ENCODE peak calls at places on chromosomes 12 and 14, in ten cellular contexts. One of them, this sample, is unnamed.

GRCh38 chr12:71730936-71731335 is 23.7 kb upstream of the RAB21 start:
- DNase-seq in body of pancreas: no peak
- DNase-seq in GM10248: no peak
- DNase-seq in natural killer cell treated with Interleukin-12 subunit alpha and Interleukin-12 subunit beta and Interleukin-15 and Interleukin-18, amount 100 ng/mL, for 72 hours: no peak
- DNase-seq in stimulated activated CD4-positive, alpha-beta T cell treated with anti-CD3 and anti-CD28 coated beads, TNF-alpha, amount 100 ng/mL, for 24 hours: no peak
- DNase-seq in T-helper 2 cell: no peak
- DNase-seq in dorsolateral prefrontal cortex: no peak
- DNase-seq in ureter: no peak
- DNase-seq in C1 segment of cervical spinal cord: no peak
- DNase-seq in stimulated activated CD8-positive, alpha-beta memory T cell treated with anti-CD3 and anti-CD28 coated beads, Interleukin-4, amount 100 ng/mL, for 24 hours: no peak
- DNase-seq in this sample: no peak

GRCh38 chr14:37709419-37710195 is 114.2 kb downstream of the TTC6 start:
- DNase-seq in C1 segment of cervical spinal cord: no peak
- DNase-seq in body of pancreas: no peak
- DNase-seq in dorsolateral prefrontal cortex: no peak
- DNase-seq in T-helper 2 cell: no peak
- DNase-seq in ureter: no peak
- DNase-seq in stimulated activated CD4-positive, alpha-beta T cell treated with anti-CD3 and anti-CD28 coated beads, TNF-alpha, amount 100 ng/mL, for 24 hours: no peak
- DNase-seq in stimulated activated CD8-positive, alpha-beta memory T cell treated with anti-CD3 and anti-CD28 coated beads, Interleukin-4, amount 100 ng/mL, for 24 hours: no peak
- DNase-seq in natural killer cell treated with Interleukin-12 subunit alpha and Interleukin-12 subunit beta and Interleukin-15 and Interleukin-18, amount 100 ng/mL, for 72 hours: no peak
- DNase-seq in GM10248: no peak
- DNase-seq in this sample: no peak

GRCh38 chr12:63206908-63207307 is 55.9 kb upstream of the AVPR1A start:
- DNase-seq in C1 segment of cervical spinal cord: no peak
- DNase-seq in stimulated activated CD8-positive, alpha-beta memory T cell treated with anti-CD3 and anti-CD28 coated beads, Interleukin-4, amount 100 ng/mL, for 24 hours: no peak
- DNase-seq in body of pancreas: peak
- DNase-seq in GM10248: no peak
- DNase-seq in stimulated activated CD4-positive, alpha-beta T cell treated with anti-CD3 and anti-CD28 coated beads, TNF-alpha, amount 100 ng/mL, for 24 hours: no peak
- DNase-seq in T-helper 2 cell: no peak
- DNase-seq in natural killer cell treated with Interleukin-12 subunit alpha and Interleukin-12 subunit beta and Interleukin-15 and Interleukin-18, amount 100 ng/mL, for 72 hours: no peak
- DNase-seq in ureter: peak
- DNase-seq in dorsolateral prefrontal cortex: no peak
- DNase-seq in this sample: no peak

GRCh38 chr12:54369597-54370217 is 5.4 kb upstream of the GPR84 start:
- DNase-seq in dorsolateral prefrontal cortex: no peak
- DNase-seq in ureter: no peak
- DNase-seq in body of pancreas: no peak
- DNase-seq in stimulated activated CD4-positive, alpha-beta T cell treated with anti-CD3 and anti-CD28 coated beads, TNF-alpha, amount 100 ng/mL, for 24 hours: no peak
- DNase-seq in T-helper 2 cell: no peak
- DNase-seq in natural killer cell treated with Interleukin-12 subunit alpha and Interleukin-12 subunit beta and Interleukin-15 and Interleukin-18, amount 100 ng/mL, for 72 hours: peak
- DNase-seq in GM10248: no peak
- DNase-seq in stimulated activated CD8-positive, alpha-beta memory T cell treated with anti-CD3 and anti-CD28 coated beads, Interleukin-4, amount 100 ng/mL, for 24 hours: no peak
- DNase-seq in C1 segment of cervical spinal cord: no peak
- DNase-seq in this sample: no peak

GRCh38 chr12:110532644-110533043 is 30.5 kb downstream of the RAD9B start:
- DNase-seq in stimulated activated CD4-positive, alpha-beta T cell treated with anti-CD3 and anti-CD28 coated beads, TNF-alpha, amount 100 ng/mL, for 24 hours: no peak
- DNase-seq in dorsolateral prefrontal cortex: no peak
- DNase-seq in T-helper 2 cell: no peak
- DNase-seq in body of pancreas: no peak
- DNase-seq in GM10248: no peak
- DNase-seq in C1 segment of cervical spinal cord: no peak
- DNase-seq in ureter: no peak
- DNase-seq in stimulated activated CD8-positive, alpha-beta memory T cell treated with anti-CD3 and anti-CD28 coated beads, Interleukin-4, amount 100 ng/mL, for 24 hours: no peak
- DNase-seq in natural killer cell treated with Interleukin-12 subunit alpha and Interleukin-12 subunit beta and Interleukin-15 and Interleukin-18, amount 100 ng/mL, for 72 hours: no peak
- DNase-seq in this sample: no peak

GRCh38 chr12:128910629-128911028 is 57.4 kb downstream of the GLT1D1 start:
- DNase-seq in stimulated activated CD4-positive, alpha-beta T cell treated with anti-CD3 and anti-CD28 coated beads, TNF-alpha, amount 100 ng/mL, for 24 hours: no peak
- DNase-seq in C1 segment of cervical spinal cord: no peak
- DNase-seq in ureter: no peak
- DNase-seq in stimulated activated CD8-positive, alpha-beta memory T cell treated with anti-CD3 and anti-CD28 coated beads, Interleukin-4, amount 100 ng/mL, for 24 hours: no peak
- DNase-seq in GM10248: no peak
- DNase-seq in body of pancreas: no peak
- DNase-seq in natural killer cell treated with Interleukin-12 subunit alpha and Interleukin-12 subunit beta and Interleukin-15 and Interleukin-18, amount 100 ng/mL, for 72 hours: no peak
- DNase-seq in dorsolateral prefrontal cortex: no peak
- DNase-seq in T-helper 2 cell: no peak
- DNase-seq in this sample: no peak

GRCh38 chr14:70972107-70972976 is 65.1 kb downstream of the PCNX1 start:
- DNase-seq in body of pancreas: peak
- DNase-seq in T-helper 2 cell: peak
- DNase-seq in dorsolateral prefrontal cortex: peak
- DNase-seq in GM10248: peak
- DNase-seq in natural killer cell treated with Interleukin-12 subunit alpha and Interleukin-12 subunit beta and Interleukin-15 and Interleukin-18, amount 100 ng/mL, for 72 hours: peak
- DNase-seq in stimulated activated CD4-positive, alpha-beta T cell treated with anti-CD3 and anti-CD28 coated beads, TNF-alpha, amount 100 ng/mL, for 24 hours: peak
- DNase-seq in stimulated activated CD8-positive, alpha-beta memory T cell treated with anti-CD3 and anti-CD28 coated beads, Interleukin-4, amount 100 ng/mL, for 24 hours: peak
- DNase-seq in C1 segment of cervical spinal cord: peak
- DNase-seq in ureter: peak
- DNase-seq in this sample: peak

GRCh38 chr12:104578453-104578852 is 121.7 kb downstream of the CHST11 start:
- DNase-seq in ureter: no peak
- DNase-seq in stimulated activated CD8-positive, alpha-beta memory T cell treated with anti-CD3 and anti-CD28 coated beads, Interleukin-4, amount 100 ng/mL, for 24 hours: no peak
- DNase-seq in C1 segment of cervical spinal cord: no peak
- DNase-seq in T-helper 2 cell: no peak
- DNase-seq in GM10248: no peak
- DNase-seq in stimulated activated CD4-positive, alpha-beta T cell treated with anti-CD3 and anti-CD28 coated beads, TNF-alpha, amount 100 ng/mL, for 24 hours: no peak
- DNase-seq in body of pancreas: no peak
- DNase-seq in natural killer cell treated with Interleukin-12 subunit alpha and Interleukin-12 subunit beta and Interleukin-15 and Interleukin-18, amount 100 ng/mL, for 72 hours: no peak
- DNase-seq in dorsolateral prefrontal cortex: no peak
- DNase-seq in this sample: no peak

GRCh38 chr14:100898935-100899840 is 4.3 kb downstream of the RTL1 start:
- DNase-seq in C1 segment of cervical spinal cord: no peak
- DNase-seq in stimulated activated CD8-positive, alpha-beta memory T cell treated with anti-CD3 and anti-CD28 coated beads, Interleukin-4, amount 100 ng/mL, for 24 hours: no peak
- DNase-seq in GM10248: no peak
- DNase-seq in dorsolateral prefrontal cortex: peak
- DNase-seq in stimulated activated CD4-positive, alpha-beta T cell treated with anti-CD3 and anti-CD28 coated beads, TNF-alpha, amount 100 ng/mL, for 24 hours: no peak
- DNase-seq in body of pancreas: peak
- DNase-seq in natural killer cell treated with Interleukin-12 subunit alpha and Interleukin-12 subunit beta and Interleukin-15 and Interleukin-18, amount 100 ng/mL, for 72 hours: no peak
- DNase-seq in T-helper 2 cell: no peak
- DNase-seq in ureter: no peak
- DNase-seq in this sample: no peak

GRCh38 chr12:14955876-14956811 is 5.3 kb downstream of the ARHGDIB start:
- DNase-seq in ureter: no peak
- DNase-seq in body of pancreas: no peak
- DNase-seq in dorsolateral prefrontal cortex: no peak
- DNase-seq in stimulated activated CD4-positive, alpha-beta T cell treated with anti-CD3 and anti-CD28 coated beads, TNF-alpha, amount 100 ng/mL, for 24 hours: no peak
- DNase-seq in GM10248: peak
- DNase-seq in T-helper 2 cell: no peak
- DNase-seq in natural killer cell treated with Interleukin-12 subunit alpha and Interleukin-12 subunit beta and Interleukin-15 and Interleukin-18, amount 100 ng/mL, for 72 hours: peak
- DNase-seq in stimulated activated CD8-positive, alpha-beta memory T cell treated with anti-CD3 and anti-CD28 coated beads, Interleukin-4, amount 100 ng/mL, for 24 hours: peak
- DNase-seq in C1 segment of cervical spinal cord: no peak
- DNase-seq in this sample: no peak

GRCh38 chr14:80872645-80873044 is 68.9 kb downstream of the CEP128 start:
- DNase-seq in body of pancreas: no peak
- DNase-seq in dorsolateral prefrontal cortex: no peak
- DNase-seq in T-helper 2 cell: no peak
- DNase-seq in stimulated activated CD4-positive, alpha-beta T cell treated with anti-CD3 and anti-CD28 coated beads, TNF-alpha, amount 100 ng/mL, for 24 hours: no peak
- DNase-seq in stimulated activated CD8-positive, alpha-beta memory T cell treated with anti-CD3 and anti-CD28 coated beads, Interleukin-4, amount 100 ng/mL, for 24 hours: no peak
- DNase-seq in ureter: no peak
- DNase-seq in natural killer cell treated with Interleukin-12 subunit alpha and Interleukin-12 subunit beta and Interleukin-15 and Interleukin-18, amount 100 ng/mL, for 72 hours: no peak
- DNase-seq in C1 segment of cervical spinal cord: no peak
- DNase-seq in GM10248: no peak
- DNase-seq in this sample: no peak

GRCh38 chr12:34406996-34407300 is 384.7 kb downstream of the ALG10 start:
- DNase-seq in C1 segment of cervical spinal cord: no peak
- DNase-seq in GM10248: peak
- DNase-seq in dorsolateral prefrontal cortex: peak
- DNase-seq in stimulated activated CD8-positive, alpha-beta memory T cell treated with anti-CD3 and anti-CD28 coated beads, Interleukin-4, amount 100 ng/mL, for 24 hours: no peak
- DNase-seq in stimulated activated CD4-positive, alpha-beta T cell treated with anti-CD3 and anti-CD28 coated beads, TNF-alpha, amount 100 ng/mL, for 24 hours: no peak
- DNase-seq in natural killer cell treated with Interleukin-12 subunit alpha and Interleukin-12 subunit beta and Interleukin-15 and Interleukin-18, amount 100 ng/mL, for 72 hours: peak
- DNase-seq in ureter: no peak
- DNase-seq in T-helper 2 cell: peak
- DNase-seq in body of pancreas: no peak
- DNase-seq in this sample: no peak

GRCh38 chr14:98919431-98919830 is 352.6 kb downstream of the BCL11B start:
- DNase-seq in C1 segment of cervical spinal cord: no peak
- DNase-seq in natural killer cell treated with Interleukin-12 subunit alpha and Interleukin-12 subunit beta and Interleukin-15 and Interleukin-18, amount 100 ng/mL, for 72 hours: no peak
- DNase-seq in body of pancreas: no peak
- DNase-seq in stimulated activated CD8-positive, alpha-beta memory T cell treated with anti-CD3 and anti-CD28 coated beads, Interleukin-4, amount 100 ng/mL, for 24 hours: no peak
- DNase-seq in stimulated activated CD4-positive, alpha-beta T cell treated with anti-CD3 and anti-CD28 coated beads, TNF-alpha, amount 100 ng/mL, for 24 hours: no peak
- DNase-seq in T-helper 2 cell: no peak
- DNase-seq in ureter: no peak
- DNase-seq in GM10248: no peak
- DNase-seq in dorsolateral prefrontal cortex: no peak
- DNase-seq in this sample: no peak

GRCh38 chr12:46547421-46548340 is 175.1 kb upstream of the SLC38A2 start:
- DNase-seq in dorsolateral prefrontal cortex: no peak
- DNase-seq in body of pancreas: no peak
- DNase-seq in C1 segment of cervical spinal cord: no peak
- DNase-seq in stimulated activated CD4-positive, alpha-beta T cell treated with anti-CD3 and anti-CD28 coated beads, TNF-alpha, amount 100 ng/mL, for 24 hours: no peak
- DNase-seq in GM10248: no peak
- DNase-seq in natural killer cell treated with Interleukin-12 subunit alpha and Interleukin-12 subunit beta and Interleukin-15 and Interleukin-18, amount 100 ng/mL, for 72 hours: no peak
- DNase-seq in T-helper 2 cell: no peak
- DNase-seq in ureter: no peak
- DNase-seq in stimulated activated CD8-positive, alpha-beta memory T cell treated with anti-CD3 and anti-CD28 coated beads, Interleukin-4, amount 100 ng/mL, for 24 hours: no peak
- DNase-seq in this sample: no peak

GRCh38 chr14:65206448-65207096 is 104.3 kb upstream of the MAX start:
- DNase-seq in body of pancreas: no peak
- DNase-seq in dorsolateral prefrontal cortex: no peak
- DNase-seq in ureter: no peak
- DNase-seq in natural killer cell treated with Interleukin-12 subunit alpha and Interleukin-12 subunit beta and Interleukin-15 and Interleukin-18, amount 100 ng/mL, for 72 hours: no peak
- DNase-seq in C1 segment of cervical spinal cord: no peak
- DNase-seq in stimulated activated CD8-positive, alpha-beta memory T cell treated with anti-CD3 and anti-CD28 coated beads, Interleukin-4, amount 100 ng/mL, for 24 hours: no peak
- DNase-seq in T-helper 2 cell: no peak
- DNase-seq in stimulated activated CD4-positive, alpha-beta T cell treated with anti-CD3 and anti-CD28 coated beads, TNF-alpha, amount 100 ng/mL, for 24 hours: no peak
- DNase-seq in GM10248: peak
- DNase-seq in this sample: no peak

GRCh38 chr12:83818888-83819287 is 1093.7 kb downstream of the SLC6A15 start:
- DNase-seq in ureter: no peak
- DNase-seq in natural killer cell treated with Interleukin-12 subunit alpha and Interleukin-12 subunit beta and Interleukin-15 and Interleukin-18, amount 100 ng/mL, for 72 hours: no peak
- DNase-seq in C1 segment of cervical spinal cord: no peak
- DNase-seq in body of pancreas: peak
- DNase-seq in GM10248: no peak
- DNase-seq in T-helper 2 cell: no peak
- DNase-seq in dorsolateral prefrontal cortex: no peak
- DNase-seq in stimulated activated CD8-positive, alpha-beta memory T cell treated with anti-CD3 and anti-CD28 coated beads, Interleukin-4, amount 100 ng/mL, for 24 hours: no peak
- DNase-seq in stimulated activated CD4-positive, alpha-beta T cell treated with anti-CD3 and anti-CD28 coated beads, TNF-alpha, amount 100 ng/mL, for 24 hours: no peak
- DNase-seq in this sample: no peak

GRCh38 chr14:87067597-87067996 is 925.4 kb downstream of the GALC start:
- DNase-seq in GM10248: no peak
- DNase-seq in body of pancreas: no peak
- DNase-seq in stimulated activated CD8-positive, alpha-beta memory T cell treated with anti-CD3 and anti-CD28 coated beads, Interleukin-4, amount 100 ng/mL, for 24 hours: no peak
- DNase-seq in C1 segment of cervical spinal cord: no peak
- DNase-seq in stimulated activated CD4-positive, alpha-beta T cell treated with anti-CD3 and anti-CD28 coated beads, TNF-alpha, amount 100 ng/mL, for 24 hours: no peak
- DNase-seq in natural killer cell treated with Interleukin-12 subunit alpha and Interleukin-12 subunit beta and Interleukin-15 and Interleukin-18, amount 100 ng/mL, for 72 hours: no peak
- DNase-seq in ureter: no peak
- DNase-seq in T-helper 2 cell: no peak
- DNase-seq in dorsolateral prefrontal cortex: no peak
- DNase-seq in this sample: no peak

GRCh38 chr12:71938728-71939385 is at the start of gene TPH2:
- DNase-seq in C1 segment of cervical spinal cord: peak
- DNase-seq in T-helper 2 cell: peak
- DNase-seq in stimulated activated CD4-positive, alpha-beta T cell treated with anti-CD3 and anti-CD28 coated beads, TNF-alpha, amount 100 ng/mL, for 24 hours: peak
- DNase-seq in stimulated activated CD8-positive, alpha-beta memory T cell treated with anti-CD3 and anti-CD28 coated beads, Interleukin-4, amount 100 ng/mL, for 24 hours: peak
- DNase-seq in GM10248: peak
- DNase-seq in ureter: no peak
- DNase-seq in dorsolateral prefrontal cortex: peak
- DNase-seq in body of pancreas: peak
- DNase-seq in natural killer cell treated with Interleukin-12 subunit alpha and Interleukin-12 subunit beta and Interleukin-15 and Interleukin-18, amount 100 ng/mL, for 72 hours: no peak
- DNase-seq in this sample: peak

GRCh38 chr12:66189476-66189823 is 436 bp downstream of the IRAK3 start:
- DNase-seq in dorsolateral prefrontal cortex: no peak
- DNase-seq in stimulated activated CD8-positive, alpha-beta memory T cell treated with anti-CD3 and anti-CD28 coated beads, Interleukin-4, amount 100 ng/mL, for 24 hours: no peak
- DNase-seq in ureter: no peak
- DNase-seq in C1 segment of cervical spinal cord: no peak
- DNase-seq in T-helper 2 cell: no peak
- DNase-seq in natural killer cell treated with Interleukin-12 subunit alpha and Interleukin-12 subunit beta and Interleukin-15 and Interleukin-18, amount 100 ng/mL, for 72 hours: no peak
- DNase-seq in body of pancreas: no peak
- DNase-seq in stimulated activated CD4-positive, alpha-beta T cell treated with anti-CD3 and anti-CD28 coated beads, TNF-alpha, amount 100 ng/mL, for 24 hours: no peak
- DNase-seq in GM10248: no peak
- DNase-seq in this sample: no peak